ENCODE peak calls at places on chromosomes 5 and 9, in eight cellular contexts. C, L, M, E, R, X, S and V are unnamed samples.

GRCh38 chr9:22446950-22447606 is 454 bp downstream of the DMRTA1 start:
- DNase-seq in C (peak), L (no peak), M (peak), E (peak), R (peak), X (no peak), S (no peak), V (no peak)

GRCh38 chr5:58925627-58926545 is 343.0 kb downstream of the RAB3C start:
- DNase-seq in C (no peak), L (no peak), M (no peak), E (no peak), R (no peak), X (no peak), S (no peak), V (no peak)

GRCh38 chr9:83403864-83404263 is 134.3 kb downstream of the FRMD3 start:
- DNase-seq in C (no peak), L (no peak), M (no peak), E (no peak), R (peak), X (no peak), S (no peak), V (peak)

GRCh38 chr9:132288371-132288770 is 66.4 kb downstream of the SETX start:
- DNase-seq in C (no peak), L (no peak), M (no peak), E (no peak), R (peak), X (no peak), S (no peak), V (no peak)

GRCh38 chr9:18461496-18461895 is 12.5 kb upstream of the ADAMTSL1 start:
- DNase-seq in C (no peak), L (no peak), M (no peak), E (no peak), R (no peak), X (no peak), S (no peak), V (no peak)

GRCh38 chr5:146519554-146519953 is 3.6 kb upstream of the GPR151 start:
- DNase-seq in C (no peak), L (no peak), M (no peak), E (no peak), R (no peak), X (no peak), S (no peak), V (no peak)

GRCh38 chr5:51386916-51387853 is 3.9 kb downstream of the ISL1 start:
- DNase-seq in C (no peak), L (no peak), M (no peak), E (no peak), R (no peak), X (no peak), S (no peak), V (no peak)

GRCh38 chr9:132739705-132740310 is 69.5 kb downstream of the GTF3C4 start:
- DNase-seq in C (no peak), L (no peak), M (no peak), E (peak), R (no peak), X (no peak), S (no peak), V (no peak)

GRCh38 chr5:65799857-65800256 is 77.9 kb downstream of the NLN start:
- DNase-seq in C (no peak), L (no peak), M (no peak), E (no peak), R (no peak), X (no peak), S (no peak), V (no peak)

GRCh38 chr5:153498516-153498915 is 8.0 kb downstream of the GRIA1 start:
- DNase-seq in C (no peak), L (no peak), M (no peak), E (no peak), R (no peak), X (no peak), S (no peak), V (no peak)

GRCh38 chr9:115237383-115238087 is 119.6 kb upstream of the TNC start:
- DNase-seq in C (no peak), L (no peak), M (peak), E (no peak), R (no peak), X (no peak), S (no peak), V (no peak)

GRCh38 chr5:41087461-41087860 is 16.3 kb upstream of the MROH2B start:
- DNase-seq in C (no peak), L (no peak), M (no peak), E (no peak), R (peak), X (no peak), S (peak), V (peak)

GRCh38 chr5:57174128-57174849 is 430 bp downstream of the GPBP1 start:
- DNase-seq in C (peak), L (no peak), M (peak), E (no peak), R (no peak), X (no peak), S (no peak), V (no peak)

GRCh38 chr5:57466544-57466943 is 16.1 kb downstream of the ACTBL2 start:
- DNase-seq in C (no peak), L (no peak), M (no peak), E (no peak), R (no peak), X (no peak), S (no peak), V (no peak)

GRCh38 chr5:88746438-88746882 is 136.5 kb downstream of the MEF2C start:
- DNase-seq in C (no peak), L (no peak), M (no peak), E (no peak), R (no peak), X (no peak), S (no peak), V (no peak)

GRCh38 chr5:126919566-126919965 is 110.8 kb downstream of the MARCHF3 start:
- DNase-seq in C (no peak), L (no peak), M (no peak), E (no peak), R (no peak), X (no peak), S (no peak), V (no peak)

GRCh38 chr5:117318528-117318927 is 743.9 kb upstream of the SEMA6A start:
- DNase-seq in C (no peak), L (no peak), M (no peak), E (no peak), R (no peak), X (no peak), S (no peak), V (no peak)

DNA sequence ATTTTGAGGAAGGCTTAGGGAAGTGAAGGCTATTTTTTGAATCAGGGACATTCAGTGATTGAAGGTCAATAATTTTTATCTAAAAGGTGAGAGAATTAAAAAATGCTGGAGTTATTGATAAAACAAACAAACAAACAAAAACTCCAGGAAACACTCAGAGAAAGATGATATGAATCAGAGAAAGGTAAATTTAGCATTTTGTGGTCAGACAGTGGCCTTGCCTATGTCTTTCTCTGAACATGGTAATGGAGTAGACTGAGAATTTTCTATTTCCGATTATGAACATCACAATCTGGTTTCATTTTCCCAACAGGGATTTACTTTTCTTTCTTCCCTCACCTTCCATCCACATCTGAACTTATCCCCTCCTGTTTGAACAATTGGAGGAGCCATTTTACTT is 353.6 kb upstream of the RIOK2 start:
- DNase-seq in C (no peak), L (no peak), M (no peak), E (no peak), R (no peak), X (no peak), S (no peak), V (no peak)
- TF ChIP-seq CTCF in C (no peak), L (no peak), M (no peak), E (no peak), R (no peak), X (no peak), S (no peak), V (no peak)

DNA sequence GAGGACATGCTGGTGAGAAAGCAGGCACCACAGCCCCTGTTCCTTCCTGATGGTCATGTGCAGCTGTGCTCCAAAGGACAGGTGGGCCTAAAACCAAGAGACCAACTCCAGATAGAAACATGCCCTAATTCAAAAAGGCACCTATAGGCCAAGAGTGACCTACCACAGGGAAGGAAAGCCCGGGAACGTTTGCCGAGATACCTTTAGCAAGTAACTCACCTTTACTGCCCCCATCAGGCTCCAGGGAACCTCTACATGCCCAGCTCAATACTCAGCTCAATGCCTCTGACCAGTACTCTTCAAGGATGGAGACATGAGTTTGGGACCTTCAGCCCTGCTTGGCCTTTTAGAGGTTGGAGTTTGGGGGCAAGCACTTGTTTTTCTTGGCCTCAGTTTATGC is 172.8 kb upstream of the FSTL4 start:
- DNase-seq in C (no peak), L (no peak), M (no peak), E (no peak), R (no peak), X (no peak), S (no peak), V (no peak)
- TF ChIP-seq CTCF in C (no peak), L (no peak), M (no peak), E (no peak), R (no peak), X (no peak), S (no peak), V (no peak)

GRCh38 chr5:9653811-9654210 is 23.7 kb upstream of the TAS2R1 start:
- DNase-seq in C (no peak), L (no peak), M (peak), E (no peak), R (peak), X (no peak), S (peak), V (peak)

GRCh38 chr5:9655641-9656040 is 25.5 kb upstream of the TAS2R1 start:
- DNase-seq in C (no peak), L (no peak), M (no peak), E (no peak), R (no peak), X (no peak), S (no peak), V (no peak)

GRCh38 chr5:9654886-9655285 is 24.7 kb upstream of the TAS2R1 start:
- DNase-seq in C (no peak), L (no peak), M (no peak), E (no peak), R (peak), X (no peak), S (no peak), V (no peak)

GRCh38 chr5:9652295-9652694 is 22.1 kb upstream of the TAS2R1 start:
- DNase-seq in C (no peak), L (no peak), M (no peak), E (no peak), R (no peak), X (no peak), S (no peak), V (no peak)

GRCh38 chr5:9653061-9653460 is 22.9 kb upstream of the TAS2R1 start:
- DNase-seq in C (no peak), L (no peak), M (no peak), E (no peak), R (no peak), X (no peak), S (no peak), V (no peak)
- TF ChIP-seq CTCF in C (no peak), L (no peak), M (no peak), E (no peak), R (no peak), X (no peak), S (no peak), V (no peak)

GRCh38 chr5:141040093-141040762 is 10.9 kb upstream of the PCDHB1 start:
- DNase-seq in C (no peak), L (no peak), M (peak), E (no peak), R (no peak), X (no peak), S (no peak), V (no peak)
- TF ChIP-seq CTCF in C (peak), L (peak), M (peak), E (no peak), R (no peak), X (no peak), S (no peak), V (no peak)

DNA sequence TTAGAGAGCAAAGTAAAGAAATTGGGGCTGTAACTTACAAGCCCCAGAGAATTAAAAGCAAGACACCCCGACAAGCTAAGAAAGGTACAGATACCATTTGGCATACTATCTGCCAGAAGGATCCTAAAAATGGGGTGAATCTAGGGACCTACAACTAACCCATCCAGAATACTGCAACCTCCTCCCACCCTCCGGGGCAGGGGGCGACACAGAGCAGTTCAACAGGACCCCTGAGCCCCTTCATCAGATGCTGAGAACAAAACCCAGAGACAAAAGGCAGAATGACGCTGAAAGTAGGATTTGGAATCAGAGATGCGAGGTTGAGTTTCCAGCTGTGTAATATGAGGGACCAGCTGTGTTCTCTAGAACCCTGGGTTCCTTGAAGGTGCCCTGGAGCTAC is 71.2 kb downstream of the EPB41L4B start:
- DNase-seq in C (no peak), L (peak), M (no peak), E (no peak), R (no peak), X (no peak), S (no peak), V (no peak)
- TF ChIP-seq CTCF in C (no peak), L (peak), M (no peak), E (no peak), R (peak), X (no peak), S (no peak), V (no peak)

GRCh38 chr5:138568061-138568824 is 7.0 kb downstream of the HSPA9 start:
- DNase-seq in C (no peak), L (no peak), M (no peak), E (no peak), R (peak), X (no peak), S (no peak), V (no peak)
- TF ChIP-seq CTCF in C (peak), L (peak), M (no peak), E (no peak), R (no peak), X (no peak), S (peak), V (no peak)

DNA sequence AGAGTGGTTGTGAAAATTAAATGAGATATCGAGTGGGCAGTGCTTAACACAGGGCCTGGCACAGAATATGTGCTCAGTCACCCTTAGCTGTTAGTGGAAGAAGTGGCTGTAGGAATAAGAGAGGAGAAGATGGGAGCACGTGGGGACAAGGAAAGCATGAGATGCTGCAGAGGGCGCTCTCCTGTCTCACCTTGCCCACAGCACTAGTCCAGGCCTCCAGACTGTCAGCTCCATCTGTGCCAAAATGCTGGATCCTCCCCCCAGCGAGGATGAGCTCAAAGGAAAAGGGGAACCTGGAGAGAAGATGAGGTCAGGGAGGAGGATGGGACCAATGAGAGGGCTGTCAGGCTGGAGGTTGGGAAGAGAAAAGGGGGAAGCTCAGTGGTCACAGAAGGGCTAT is 12.5 kb downstream of the ARAP3 start:
- DNase-seq in C (no peak), L (no peak), M (no peak), E (no peak), R (no peak), X (no peak), S (no peak), V (no peak)
- TF ChIP-seq CTCF in C (no peak), L (no peak), M (no peak), E (no peak), R (peak), X (no peak), S (no peak), V (no peak)

GRCh38 chr5:148828461-148829247 is 2.2 kb downstream of the ADRB2 start:
- DNase-seq in C (no peak), L (no peak), M (no peak), E (no peak), R (no peak), X (no peak), S (no peak), V (no peak)
- TF ChIP-seq CTCF in C (peak), L (no peak), M (peak), E (no peak), R (peak), X (no peak), S (no peak), V (no peak)

GRCh38 chr9:90665072-90665471 is 22.4 kb upstream of the DIRAS2 start:
- DNase-seq in C (no peak), L (no peak), M (no peak), E (no peak), R (no peak), X (no peak), S (no peak), V (no peak)
- TF ChIP-seq CTCF in C (no peak), L (no peak), M (no peak), E (no peak), R (no peak), X (no peak), S (no peak), V (no peak)

DNA sequence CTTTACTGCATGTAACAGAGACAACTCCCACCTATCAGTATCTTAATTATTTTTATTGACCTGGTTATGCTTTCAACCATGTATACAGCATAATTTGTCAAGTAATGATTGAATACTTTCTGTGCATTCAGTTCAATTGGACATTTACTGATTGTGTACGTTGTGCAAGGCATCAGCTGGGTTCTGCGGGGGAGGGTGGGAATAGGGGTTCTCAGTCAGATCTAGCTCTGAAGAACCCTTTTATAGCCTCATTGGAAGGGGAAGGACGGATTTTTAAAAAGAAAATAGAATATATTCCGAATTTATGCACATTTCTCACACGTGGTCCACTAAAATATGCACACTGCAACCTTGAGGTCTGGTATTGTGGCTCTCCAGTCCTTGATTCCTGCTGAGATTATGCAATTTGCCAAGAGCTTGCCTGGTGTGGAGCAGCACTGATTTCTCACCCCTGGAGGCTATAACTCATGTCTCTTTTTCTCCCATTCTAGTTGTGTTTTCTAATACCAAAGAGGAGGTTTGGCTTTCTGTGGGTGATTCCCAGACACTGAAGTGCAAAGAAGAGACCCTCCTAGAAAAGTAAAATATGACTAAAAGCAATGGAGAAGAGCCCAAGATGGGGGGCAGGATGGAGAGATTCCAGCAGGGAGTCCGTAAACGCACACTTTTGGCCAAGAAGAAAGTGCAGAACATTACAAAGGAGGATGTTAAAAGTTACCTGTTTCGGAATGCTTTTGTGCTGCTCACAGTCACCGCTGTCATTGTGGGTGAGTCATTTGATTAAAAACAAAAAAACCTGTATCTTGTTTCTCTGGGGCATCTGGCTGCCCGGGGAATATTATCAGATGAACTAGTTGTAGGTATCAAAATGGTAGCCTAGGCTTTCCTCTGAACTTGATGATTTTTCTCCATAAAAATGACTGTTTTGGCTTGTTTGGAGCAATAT is 1.7 kb downstream of the SLC1A3 start:
- DNase-seq in C (no peak), L (no peak), M (no peak), E (no peak), R (peak), X (no peak), S (no peak), V (no peak)
- TF ChIP-seq CTCF in C (no peak), L (no peak), M (no peak), E (no peak), R (no peak), X (no peak), S (no peak), V (no peak)